ENCODE peak calls at places on chromosomes 4 and X, in five cellular contexts. T is PC-3; J is CD4-positive, CD25-positive, alpha-beta regulatory T cell; F is IMR-90; K is tibial artery. Q is an unnamed sample. For H3K4me1, the result is how much of the 10 kb centered on the place peaks cover.

GRCh38 chr4:72112514-72113156 is 80.8 kb downstream of the NPFFR2 start:
- DNase-seq in J (no peak), K (no peak), F (peak), T (peak), Q (no peak)

GRCh38 chrX:72142094-72142843 is 10.6 kb upstream of the RTL5 start:
- DNase-seq in K (no peak), F (no peak), T (no peak), J (no peak), Q (no peak)

GRCh38 chrX:10636337-10636736 is 16.0 kb upstream of the MID1 start:
- DNase-seq in T (peak), J (no peak), K (no peak), F (peak), Q (no peak)

GRCh38 chr4:107896158-107896645 is 35.1 kb upstream of the CYP2U1 start:
- DNase-seq in T (peak), F (peak), K (no peak), J (no peak), Q (no peak)

GRCh38 chr4:164734476-164734875 is 19.5 kb upstream of the SMIM31 start:
- DNase-seq in F (no peak), T (no peak), K (no peak), J (no peak), Q (no peak)

GRCh38 chrX:75061701-75062100 is 94.4 kb downstream of the ABCB7 start:
- DNase-seq in T (no peak), K (no peak), F (peak), J (no peak), Q (no peak)

GRCh38 chr4:106583567-106583966 is 215.0 kb upstream of the GIMD1 start:
- DNase-seq in T (peak), K (no peak), F (peak), J (no peak), Q (no peak)

GRCh38 chrX:109384569-109385174 is 97.2 kb downstream of the GUCY2F start:
- DNase-seq in K (no peak), F (peak), T (peak), J (no peak), Q (no peak)

GRCh38 chr4:19580090-19580489 is 671.6 kb upstream of the SLIT2 start:
- DNase-seq in K (no peak), F (peak), J (no peak), T (no peak), Q (no peak)

GRCh38 chrX:18012974-18013373 is 151.9 kb upstream of the RAI2 start:
- DNase-seq in K (no peak), T (no peak), J (no peak), F (no peak), Q (no peak)

GRCh38 chr4:151251922-151252321 is 25.0 kb upstream of the PRSS48 start:
- DNase-seq in K (no peak), F (no peak), J (no peak), T (no peak), Q (no peak)

GRCh38 chrX:37361596-37361995 is 12.4 kb downstream of the PRRG1 start:
- DNase-seq in J (no peak), F (peak), T (no peak), K (no peak), Q (no peak)

GRCh38 chr4:6044805-6045204 is 26.6 kb upstream of the C4orf50 start:
- DNase-seq in J (no peak), F (no peak), K (no peak), T (no peak), Q (no peak)

GRCh38 chr4:57131849-57132745 is 21.9 kb upstream of the IGFBP7 start:
- DNase-seq in T (peak), J (no peak), F (peak), K (no peak), Q (no peak)

GRCh38 chr4:149870008-149870407 is 54.4 kb upstream of the IQCM start:
- DNase-seq in T (no peak), J (no peak), K (no peak), F (no peak), Q (no peak)

GRCh38 chr4:78622253-78622979 is 70.8 kb downstream of the ANXA3 start:
- DNase-seq in K (no peak), T (peak), F (peak), J (no peak), Q (no peak)

GRCh38 chrX:386768-387575 is at the start of gene PPP2R3B:
- DNase-seq in J (peak), F (peak), T (peak), K (peak), Q (peak)

GRCh38 chr4:1251773-1252066 is 2.8 kb upstream of the CTBP1 start:
- DNase-seq in F (no peak), T (no peak), K (no peak), J (no peak), Q (no peak)

GRCh38 chr4:1249148-1249730 is 309 bp upstream of the CTBP1 start:
- DNase-seq in J (peak), F (peak), K (peak), T (peak), Q (peak)

GRCh38 chr4:1250921-1251772 is 2.2 kb upstream of the CTBP1 start:
- DNase-seq in T (no peak), J (no peak), K (no peak), F (no peak), Q (peak)

GRCh38 chr4:1249731-1250526 is 999 bp upstream of the CTBP1 start:
- DNase-seq in T (peak), K (peak), F (no peak), J (no peak), Q (peak)

GRCh38 chr4:1250527-1250812 is 1.5 kb upstream of the CTBP1 start:
- DNase-seq in K (no peak), F (no peak), T (no peak), J (no peak), Q (no peak)
- H3K4me3 ChIP-seq in K (no peak), F (no peak), T (no peak), J (no peak), Q (peak)

GRCh38 chrX:41122664-41123257 is 37.5 kb downstream of the USP9X start:
- DNase-seq in F (no peak), T (no peak), K (no peak), J (no peak), Q (no peak)
- H3K4me1 ChIP-seq in F (under half), T (under half), K (under half), J (half or more), Q (under half)

GRCh38 chrX:118519411-118520205 is 24.0 kb downstream of the DOCK11 start:
- DNase-seq in J (no peak), T (peak), F (peak), K (no peak), Q (no peak)
- H3K4me3 ChIP-seq in J (peak), T (no peak), F (no peak), K (no peak), Q (no peak)

GRCh38 chr4:1293981-1294380 is 4.3 kb downstream of the MAEA start:
- DNase-seq in T (no peak), F (no peak), K (peak), J (no peak), Q (no peak)
- H3K4me1 ChIP-seq in T (under half), F (under half), K (under half), J (under half), Q (half or more)

DNA sequence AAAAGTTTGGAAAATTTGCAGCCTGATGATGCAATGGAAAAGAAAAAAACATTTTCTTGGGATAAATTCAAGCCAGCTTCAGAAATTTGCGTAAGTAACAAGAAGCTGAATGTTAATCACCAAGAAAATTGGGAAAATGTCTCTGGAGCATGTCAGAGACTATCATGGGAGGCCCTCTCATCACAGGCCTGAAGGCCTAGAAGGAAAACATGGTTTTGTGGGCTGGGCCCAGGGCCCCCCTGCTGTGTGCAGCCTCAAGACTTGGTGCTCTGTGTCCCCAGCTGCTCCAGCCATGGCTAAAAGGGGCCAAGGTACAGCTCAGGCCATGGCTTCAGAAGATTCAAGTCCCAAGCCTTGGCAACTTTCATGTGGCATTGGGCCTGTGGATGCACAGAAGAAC is 1049.8 kb upstream of the GRIA3 start:
- DNase-seq in F (no peak), K (no peak), T (no peak), J (no peak), Q (no peak)
- H3K4me3 ChIP-seq in F (no peak), K (no peak), T (no peak), J (no peak), Q (no peak)

GRCh38 chr4:109850601-109851000 is 2.7 kb downstream of the LRIT3 start:
- DNase-seq in J (no peak), K (no peak), T (no peak), F (no peak), Q (no peak)
- H3K4me1 ChIP-seq in J (under half), K (under half), T (under half), F (under half), Q (under half)

DNA sequence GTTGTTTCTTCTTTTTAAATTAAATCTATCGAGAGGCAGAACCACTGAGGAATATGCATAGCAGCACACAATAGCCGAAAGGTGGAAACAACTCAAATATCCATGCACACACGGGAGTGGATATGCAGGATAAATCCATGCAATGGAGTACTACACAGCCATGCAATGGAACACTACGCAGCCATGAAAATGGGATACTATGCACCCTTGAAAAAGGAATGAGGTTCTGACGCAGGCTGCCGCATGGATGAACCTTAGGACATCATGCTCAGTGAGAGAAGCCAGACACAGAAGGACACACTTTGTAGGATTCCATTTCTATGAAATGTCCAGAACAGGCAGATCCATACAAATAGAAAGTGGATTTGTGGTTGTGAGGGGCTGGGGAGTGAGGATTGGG is 18.4 kb upstream of the P2RY8 start:
- DNase-seq in T (no peak), F (no peak), K (no peak), J (no peak), Q (no peak)
- H3K4me3 ChIP-seq in T (no peak), F (no peak), K (no peak), J (peak), Q (no peak)

DNA sequence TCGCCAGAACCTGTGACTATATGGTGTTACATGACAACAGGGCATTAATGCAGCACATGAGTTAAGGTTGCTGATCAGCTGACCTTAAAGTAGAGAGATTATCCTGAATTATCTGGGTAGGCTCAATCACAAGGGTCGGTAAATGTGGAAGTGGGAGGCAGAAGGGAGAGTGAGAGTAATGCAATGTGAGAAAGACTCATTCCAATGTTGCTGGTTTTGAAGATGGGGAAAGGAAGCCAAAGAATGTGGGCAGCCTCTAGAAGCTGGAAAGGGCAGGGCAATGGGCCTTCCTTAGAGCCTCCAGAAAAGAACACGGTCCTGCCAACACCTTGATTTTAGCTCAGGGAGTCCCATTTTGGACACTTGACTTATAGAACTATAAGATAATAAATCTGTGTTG is 67.4 kb downstream of the STX18 start:
- DNase-seq in T (no peak), K (no peak), F (no peak), J (no peak), Q (no peak)
- H3K4me1 ChIP-seq in T (under half), K (under half), F (under half), J (under half), Q (under half)